ENCODE peak calls at places on chromosomes 11 and 22, in four cellular contexts. N, K, T and D are unnamed samples.
A peak's percentile ranks its signal among the peaks of the same experiment; 100 is the strongest.

GRCh38 chr22:17085277-17086091 is 684 bp downstream of the IL17RA start:
- DNase-seq in N (no peak), T (peak; percentile 81), K (no peak), D (peak; percentile 76)

GRCh38 chr11:3949132-3949531 is 93.7 kb downstream of the STIM1 start:
- DNase-seq in K (no peak), N (peak; percentile 50), T (no peak), D (no peak)

GRCh38 chr11:2417856-2418705 is 17.5 kb downstream of the TSSC4 start:
- DNase-seq in N (no peak), T (no peak), K (no peak), D (no peak)

GRCh38 chr22:41919357-41920224 is 4.7 kb upstream of the SHISA8 start:
- DNase-seq in N (peak; percentile 96), K (peak; percentile 71), T (peak; percentile 87), D (no peak)

GRCh38 chr11:110434952-110435779 is 5.4 kb downstream of the FDX1 start:
- DNase-seq in K (no peak), T (no peak), N (peak; percentile 79), D (no peak)

GRCh38 chr22:29348956-29349355 is 33.5 kb upstream of the RASL10A start:
- DNase-seq in T (no peak), N (no peak), K (no peak), D (no peak)

GRCh38 chr11:71432761-71433647 is 15.2 kb downstream of the DHCR7 start:
- DNase-seq in N (no peak), K (no peak), T (no peak), D (no peak)

GRCh38 chr22:30426395-30427353 is 1.1 kb downstream of the MTFP1 start:
- DNase-seq in N (peak; percentile 96), T (peak; percentile 94), K (peak; percentile 89), D (peak; percentile 86)

GRCh38 chr22:38141574-38141973 is 31.1 kb upstream of the BAIAP2L2 start:
- DNase-seq in T (peak; percentile 53), N (no peak), K (no peak), D (peak; percentile 41)

GRCh38 chr11:67466962-67467771 is 1.9 kb downstream of the TMEM134 start:
- DNase-seq in T (no peak), K (no peak), N (no peak), D (no peak)

GRCh38 chr11:67468509-67468834 is 579 bp downstream of the TMEM134 start:
- DNase-seq in T (no peak), N (peak; percentile 77), K (no peak), D (no peak)

GRCh38 chr11:67470337-67471002 is 1.4 kb upstream of the TMEM134 start:
- DNase-seq in T (no peak), K (no peak), N (no peak), D (no peak)

GRCh38 chr11:67468056-67468455 is 995 bp downstream of the TMEM134 start:
- DNase-seq in T (no peak), K (no peak), N (peak; percentile 68), D (no peak)

DNA sequence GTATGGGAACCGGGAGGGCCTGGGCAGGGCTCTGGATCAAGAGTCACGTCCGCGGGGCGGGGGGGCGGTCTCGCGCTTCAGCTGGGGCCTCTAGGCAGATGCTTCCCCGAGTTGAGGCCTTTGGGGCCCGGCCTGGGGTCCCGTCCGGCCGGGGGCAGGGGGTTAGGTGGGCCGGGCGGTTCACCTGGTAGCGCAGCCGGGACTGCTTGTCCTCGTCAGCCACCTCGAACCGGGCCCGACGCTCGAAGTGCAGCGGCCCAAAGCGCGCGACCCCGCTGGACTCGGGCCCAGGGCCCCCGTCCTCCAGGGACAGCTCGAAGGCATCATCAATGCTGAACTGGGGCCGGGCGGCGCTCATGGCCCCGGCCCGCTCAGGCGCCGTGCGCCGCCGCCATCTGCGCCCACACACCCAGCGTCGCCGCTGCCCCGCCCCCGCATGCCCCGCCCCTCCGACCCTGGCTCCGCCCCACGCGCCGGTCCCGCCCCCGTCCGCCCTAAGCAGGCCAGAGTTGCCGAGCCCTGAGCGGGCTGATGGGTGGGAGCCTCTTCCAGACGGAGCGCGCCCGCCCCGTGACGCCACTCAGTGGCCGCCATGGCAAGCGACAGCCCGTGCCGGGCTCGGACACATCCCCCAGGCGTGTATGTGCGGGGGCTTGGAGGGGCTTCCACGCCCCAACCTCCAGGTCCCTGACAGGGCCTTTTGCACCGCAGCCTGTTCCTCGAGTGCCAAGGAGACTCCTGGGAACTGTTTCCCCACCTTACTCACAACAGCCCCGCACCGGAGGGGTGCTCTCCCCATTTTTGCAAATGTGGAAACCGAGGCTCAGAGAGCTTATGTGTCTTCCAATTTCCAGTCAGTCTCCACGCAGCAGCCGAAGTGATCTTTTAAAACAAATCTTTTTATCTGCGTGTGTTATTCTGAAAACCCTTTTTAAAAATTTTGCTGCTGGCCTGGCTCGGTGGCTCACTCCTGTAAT is at the start of gene TMEM134:
- DNase-seq in K (peak; percentile 94), N (peak; percentile 96), T (peak; percentile 98), D (peak; percentile 96)
- H3K27ac ChIP-seq in K (peak within 1 kb of the TSS; percentile 86), N (peak within 1 kb of the TSS; percentile 82), T (peak within 1 kb of the TSS; percentile 29), D (peak within 1 kb of the TSS; percentile 77)

GRCh38 chr11:78349614-78350013 is 68.0 kb downstream of the GAB2 start:
- DNase-seq in T (no peak), K (no peak), N (no peak), D (no peak)

GRCh38 chr11:78350646-78351165 is 66.9 kb downstream of the GAB2 start:
- DNase-seq in K (peak; percentile 18), T (no peak), N (peak; percentile 73), D (no peak)

GRCh38 chr11:78350101-78350645 is 67.4 kb downstream of the GAB2 start:
- DNase-seq in T (no peak), K (no peak), N (peak; percentile 73), D (no peak)

GRCh38 chr11:78351979-78352731 is 65.5 kb downstream of the GAB2 start:
- DNase-seq in N (no peak), K (no peak), T (no peak), D (no peak)

DNA sequence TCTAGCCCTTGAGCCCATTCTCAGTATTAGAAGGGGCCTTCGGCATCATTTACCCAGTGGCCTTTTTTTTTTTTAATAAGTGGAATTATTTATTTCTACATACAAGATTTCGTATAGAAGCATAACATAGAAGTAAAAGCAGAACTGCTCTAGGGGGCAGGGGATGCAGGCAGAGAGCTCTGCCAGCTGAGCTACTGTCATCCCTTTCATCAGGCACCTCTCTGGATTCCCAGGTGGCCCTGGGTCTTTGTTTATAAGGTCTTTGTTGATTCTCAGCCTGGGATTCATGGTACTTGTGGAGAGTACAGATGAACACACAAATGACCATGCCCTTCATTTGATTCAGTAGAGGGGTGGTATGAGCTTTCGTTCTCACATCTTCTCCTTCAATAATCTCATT is 66.4 kb downstream of the GAB2 start:
- DNase-seq in K (no peak), N (no peak), T (no peak), D (no peak)
- H3K4me3 ChIP-seq in K (no peak overlapping the region), N (no peak overlapping the region), T (no peak overlapping the region), D (peak overlapping the region; percentile 52)

DNA sequence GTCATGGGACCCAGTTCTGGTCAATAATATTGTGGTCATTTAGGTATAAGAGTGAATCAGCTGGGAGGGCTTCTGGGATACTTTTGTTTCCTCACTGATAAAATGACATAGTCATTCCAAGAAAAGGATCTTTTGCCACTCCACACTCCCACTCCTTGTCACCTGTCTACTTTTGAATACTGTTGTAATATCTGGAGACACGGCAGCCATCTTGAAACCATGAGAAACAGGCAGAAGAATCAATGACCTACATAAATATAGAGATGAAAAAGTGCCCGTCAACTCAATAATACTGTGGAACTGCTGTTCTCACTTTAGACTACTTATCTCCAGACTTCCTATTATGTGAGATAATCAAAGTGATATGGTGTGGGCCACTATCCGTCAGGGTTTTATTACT is 154.2 kb downstream of the CCDC34 start:
- DNase-seq in T (no peak), K (no peak), N (no peak), D (no peak)
- H3K27ac ChIP-seq in T (no peak overlapping the region), K (no peak overlapping the region), N (no peak overlapping the region), D (no peak overlapping the region)

GRCh38 chr22:43426816-43427215 is 15.0 kb downstream of the MPPED1 start:
- DNase-seq in N (no peak), T (no peak), K (no peak), D (no peak)

GRCh38 chr22:43425976-43426785 is 14.4 kb downstream of the MPPED1 start:
- DNase-seq in N (no peak), K (no peak), T (no peak), D (no peak)

GRCh38 chr22:43423046-43423445 is 11.2 kb downstream of the MPPED1 start:
- DNase-seq in K (no peak), T (no peak), N (no peak), D (no peak)

GRCh38 chr22:43424201-43424600 is 12.4 kb downstream of the MPPED1 start:
- DNase-seq in T (no peak), K (no peak), N (no peak), D (no peak)

GRCh38 chr22:43424865-43425630 is 13.2 kb downstream of the MPPED1 start:
- DNase-seq in N (no peak), K (no peak), T (no peak), D (no peak)
- H3K4me3 ChIP-seq in N (no peak overlapping the region), K (no peak overlapping the region), T (no peak overlapping the region), D (no peak overlapping the region)

GRCh38 chr11:23729088-23729487 is 767.8 kb upstream of the LUZP2 start:
- DNase-seq in N (no peak), T (no peak), K (no peak), D (no peak)
- H3K27ac ChIP-seq in N (no peak overlapping the region), T (no peak overlapping the region), K (no peak overlapping the region), D (no peak overlapping the region)

GRCh38 chr11:30585067-30585891 is 874 bp downstream of the MPPED2 start:
- DNase-seq in T (peak; percentile 82), K (peak; percentile 40), N (no peak), D (no peak)
- H3K4me3 ChIP-seq in T (peak overlapping the region; percentile 91), K (peak overlapping the region; percentile 76), N (no peak overlapping the region), D (peak overlapping the region; percentile 91)

GRCh38 chr11:9533736-9534473 is 39.6 kb upstream of the WEE1 start:
- DNase-seq in T (no peak), N (no peak), K (no peak), D (no peak)

GRCh38 chr11:9530901-9531625 is 42.4 kb upstream of the WEE1 start:
- DNase-seq in T (no peak), N (no peak), K (no peak), D (no peak)

GRCh38 chr11:9533053-9533452 is 40.4 kb upstream of the WEE1 start:
- DNase-seq in K (no peak), T (no peak), N (no peak), D (no peak)

GRCh38 chr11:9530020-9530628 is 43.3 kb upstream of the WEE1 start:
- DNase-seq in N (no peak), T (no peak), K (peak; percentile 35), D (no peak)

DNA sequence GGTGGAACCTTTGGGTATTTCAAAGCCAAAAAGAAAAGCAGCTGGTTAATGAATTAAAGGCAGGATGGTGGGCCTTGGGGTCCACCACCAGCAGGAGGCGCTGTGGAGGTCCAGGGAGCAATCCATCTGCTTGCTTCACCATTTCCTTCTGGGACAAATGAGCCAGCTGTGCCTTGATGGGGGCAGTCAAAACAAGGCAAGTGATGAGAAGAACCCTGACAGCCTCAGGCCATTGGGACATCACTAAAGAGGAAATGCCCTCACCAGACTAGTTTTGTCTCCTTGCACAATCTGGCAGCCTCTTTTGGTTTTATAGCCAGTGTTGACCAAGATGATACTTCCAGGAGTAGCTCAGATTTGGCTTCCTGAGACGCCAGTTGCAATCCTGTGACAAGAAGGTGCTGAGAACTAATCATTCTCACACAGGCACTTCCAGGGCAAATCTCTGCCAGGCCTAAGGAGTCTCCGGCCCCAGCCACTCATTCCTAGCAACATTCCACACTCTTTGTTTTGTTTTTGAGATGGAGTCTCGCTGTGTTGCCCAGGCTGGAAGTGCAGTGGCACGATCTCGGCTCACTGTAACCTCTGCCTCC is 38.2 kb upstream of the WEE1 start:
- DNase-seq in K (peak; percentile 76), N (peak; percentile 90), T (peak; percentile 93), D (peak; percentile 84)
- H3K27ac ChIP-seq in K (no peak overlapping the region), N (peak overlapping the region; percentile 32), T (no peak overlapping the region), D (peak overlapping the region; percentile 73)